ENCODE peak calls at places on chromosomes 12 and 14, in seven cellular contexts. One of them, this sample, is unnamed.

GRCh38 chr14:94975366-94975765 is 182.0 kb downstream of the DICER1 start:
- DNase-seq in AG10803: no peak
- DNase-seq in choroid plexus epithelial cell: no peak
- DNase-seq in thoracic aorta: no peak
- DNase-seq in right cardiac atrium: no peak
- DNase-seq in Peyer's patch: no peak
- DNase-seq in adrenal gland: no peak
- DNase-seq in this sample: no peak

GRCh38 chr12:85424581-85425348 is 144.7 kb downstream of the ALX1 start:
- DNase-seq in AG10803: peak; percentile 26
- DNase-seq in choroid plexus epithelial cell: peak; percentile 63
- DNase-seq in thoracic aorta: no peak
- DNase-seq in right cardiac atrium: no peak
- DNase-seq in Peyer's patch: no peak
- DNase-seq in adrenal gland: peak; percentile 5
- DNase-seq in this sample: peak; percentile 11

GRCh38 chr12:59444932-59445331 is 150.9 kb upstream of the SLC16A7 start:
- DNase-seq in AG10803: peak; percentile 25
- DNase-seq in choroid plexus epithelial cell: peak; percentile 53
- DNase-seq in thoracic aorta: no peak
- DNase-seq in right cardiac atrium: no peak
- DNase-seq in Peyer's patch: no peak
- DNase-seq in adrenal gland: peak; percentile 35
- DNase-seq in this sample: no peak

GRCh38 chr12:110577717-110578521 is 5.2 kb downstream of the PPTC7 start:
- DNase-seq in AG10803: peak; percentile 73
- DNase-seq in choroid plexus epithelial cell: peak; percentile 82
- DNase-seq in thoracic aorta: no peak
- DNase-seq in right cardiac atrium: no peak
- DNase-seq in Peyer's patch: no peak
- DNase-seq in adrenal gland: no peak
- DNase-seq in this sample: no peak

GRCh38 chr14:93926209-93926872 is 803 bp upstream of the FAM181A start:
- DNase-seq in AG10803: no peak
- DNase-seq in choroid plexus epithelial cell: no peak
- DNase-seq in thoracic aorta: no peak
- DNase-seq in right cardiac atrium: no peak
- DNase-seq in Peyer's patch: no peak
- DNase-seq in adrenal gland: no peak
- DNase-seq in this sample: no peak

GRCh38 chr12:81083906-81084513 is 6.1 kb downstream of the ACSS3 start:
- DNase-seq in AG10803: no peak
- DNase-seq in choroid plexus epithelial cell: no peak
- DNase-seq in thoracic aorta: no peak
- DNase-seq in right cardiac atrium: no peak
- DNase-seq in Peyer's patch: no peak
- DNase-seq in adrenal gland: no peak
- DNase-seq in this sample: no peak

GRCh38 chr12:18479266-18479665 is 217.9 kb downstream of the PIK3C2G start:
- DNase-seq in AG10803: no peak
- DNase-seq in choroid plexus epithelial cell: no peak
- DNase-seq in thoracic aorta: no peak
- DNase-seq in right cardiac atrium: no peak
- DNase-seq in Peyer's patch: no peak
- DNase-seq in adrenal gland: no peak
- DNase-seq in this sample: no peak

GRCh38 chr12:64550758-64551157 is 59.5 kb upstream of the RASSF3 start:
- DNase-seq in AG10803: no peak
- DNase-seq in choroid plexus epithelial cell: no peak
- DNase-seq in thoracic aorta: no peak
- DNase-seq in right cardiac atrium: no peak
- DNase-seq in Peyer's patch: no peak
- DNase-seq in adrenal gland: no peak
- DNase-seq in this sample: no peak

GRCh38 chr12:23210573-23210972 is 585.6 kb downstream of the ETNK1 start:
- DNase-seq in AG10803: no peak
- DNase-seq in choroid plexus epithelial cell: no peak
- DNase-seq in thoracic aorta: no peak
- DNase-seq in right cardiac atrium: no peak
- DNase-seq in Peyer's patch: no peak
- DNase-seq in adrenal gland: no peak
- DNase-seq in this sample: no peak

GRCh38 chr14:96098309-96098998 is 59.3 kb downstream of the C14orf132 start:
- DNase-seq in AG10803: peak; percentile 66
- DNase-seq in choroid plexus epithelial cell: peak; percentile 80
- DNase-seq in thoracic aorta: no peak
- DNase-seq in right cardiac atrium: no peak
- DNase-seq in Peyer's patch: peak; percentile 3
- DNase-seq in adrenal gland: peak; percentile 24
- DNase-seq in this sample: peak; percentile 26

GRCh38 chr12:15230137-15230536 is 8.9 kb upstream of the RERG start:
- DNase-seq in AG10803: no peak
- DNase-seq in choroid plexus epithelial cell: peak; percentile 63
- DNase-seq in thoracic aorta: no peak
- DNase-seq in right cardiac atrium: no peak
- DNase-seq in Peyer's patch: no peak
- DNase-seq in adrenal gland: no peak
- DNase-seq in this sample: no peak

GRCh38 chr12:92297405-92297804 is 151.8 kb upstream of the BTG1 start:
- DNase-seq in AG10803: no peak
- DNase-seq in choroid plexus epithelial cell: no peak
- DNase-seq in thoracic aorta: no peak
- DNase-seq in right cardiac atrium: no peak
- DNase-seq in Peyer's patch: no peak
- DNase-seq in adrenal gland: no peak
- DNase-seq in this sample: no peak

GRCh38 chr12:92294676-92295440 is 149.2 kb upstream of the BTG1 start:
- DNase-seq in AG10803: peak; percentile 40
- DNase-seq in choroid plexus epithelial cell: no peak
- DNase-seq in thoracic aorta: no peak
- DNase-seq in right cardiac atrium: no peak
- DNase-seq in Peyer's patch: no peak
- DNase-seq in adrenal gland: no peak
- DNase-seq in this sample: no peak

GRCh38 chr12:92297932-92298681 is 152.5 kb upstream of the BTG1 start:
- DNase-seq in AG10803: peak; percentile 96
- DNase-seq in choroid plexus epithelial cell: peak; percentile 47
- DNase-seq in thoracic aorta: no peak
- DNase-seq in right cardiac atrium: no peak
- DNase-seq in Peyer's patch: no peak
- DNase-seq in adrenal gland: peak; percentile 20
- DNase-seq in this sample: peak; percentile 58

GRCh38 chr12:92292016-92292415 is 146.4 kb upstream of the BTG1 start:
- DNase-seq in AG10803: peak; percentile 33
- DNase-seq in choroid plexus epithelial cell: no peak
- DNase-seq in thoracic aorta: no peak
- DNase-seq in right cardiac atrium: no peak
- DNase-seq in Peyer's patch: no peak
- DNase-seq in adrenal gland: no peak
- DNase-seq in this sample: no peak

DNA sequence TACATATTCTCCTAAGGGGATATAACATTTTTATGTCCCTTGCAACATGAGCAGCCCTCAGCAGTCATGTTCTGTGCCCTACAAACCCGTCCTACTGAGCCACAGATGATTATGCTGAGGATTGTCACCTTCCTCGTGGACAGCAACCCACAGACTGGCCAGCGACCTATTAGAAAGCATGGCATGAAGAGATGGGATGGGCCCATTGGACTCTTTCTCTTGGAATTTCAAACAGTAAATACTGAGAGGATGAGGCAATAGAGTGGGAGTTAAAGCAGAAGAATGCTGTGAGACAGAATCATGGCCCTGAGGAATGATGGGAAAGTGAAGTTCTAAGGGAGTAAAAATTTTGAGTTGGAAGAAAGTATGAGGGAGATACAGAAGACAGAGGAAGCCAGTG is 149.9 kb upstream of the BTG1 start:
- DNase-seq in AG10803: peak; percentile 64
- DNase-seq in choroid plexus epithelial cell: no peak
- DNase-seq in thoracic aorta: no peak
- DNase-seq in right cardiac atrium: no peak
- DNase-seq in Peyer's patch: no peak
- DNase-seq in adrenal gland: no peak
- DNase-seq in this sample: no peak
- H3K4me3 ChIP-seq in AG10803: no peak overlapping the region
- H3K4me3 ChIP-seq in choroid plexus epithelial cell: no peak overlapping the region
- H3K4me3 ChIP-seq in thoracic aorta: no peak overlapping the region
- H3K4me3 ChIP-seq in right cardiac atrium: no peak overlapping the region
- H3K4me3 ChIP-seq in Peyer's patch: no peak overlapping the region
- H3K4me3 ChIP-seq in adrenal gland: no peak overlapping the region
- H3K4me3 ChIP-seq in this sample: no peak overlapping the region

DNA sequence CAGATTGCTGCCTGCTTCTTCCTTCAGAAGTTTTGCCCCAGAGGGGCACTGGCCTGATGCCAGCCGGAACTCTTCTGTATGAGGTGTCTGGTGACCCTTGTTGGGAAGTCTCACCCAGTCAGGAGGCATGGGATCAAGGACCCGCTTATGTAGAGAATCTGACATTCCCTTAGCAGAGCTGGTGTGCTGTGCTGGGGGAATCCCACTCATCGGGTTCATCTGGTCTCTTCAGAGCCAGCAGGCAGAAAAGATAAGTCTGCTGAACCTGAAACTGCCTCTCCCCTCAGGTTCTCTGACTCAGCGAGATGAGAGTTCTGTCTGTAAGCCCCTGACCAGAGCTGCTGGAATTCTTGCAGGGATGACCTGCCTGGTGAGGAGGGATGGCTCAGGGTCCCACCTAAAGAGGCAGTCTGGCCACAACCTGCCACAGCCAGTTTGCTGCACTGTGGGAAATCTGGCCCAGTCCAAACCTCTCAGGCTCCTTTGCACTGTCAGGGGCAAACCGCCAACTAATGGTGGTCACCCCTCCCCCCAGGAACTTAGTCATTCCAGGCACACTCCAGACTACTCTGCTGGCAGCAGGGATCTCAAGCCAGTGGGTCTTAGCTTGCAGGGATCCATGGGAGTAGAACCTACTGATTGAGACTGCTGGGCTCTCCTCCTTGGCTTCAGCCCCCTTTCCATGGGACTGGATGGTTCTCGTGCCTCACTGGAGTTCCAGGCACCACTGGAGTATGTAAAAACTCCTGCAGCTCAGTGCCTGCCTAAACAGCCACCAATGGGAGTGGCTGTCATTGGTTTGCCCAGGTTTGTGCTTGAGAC is 4.1 kb downstream of the CLEC2D start:
- DNase-seq in AG10803: peak; percentile 91
- DNase-seq in choroid plexus epithelial cell: peak; percentile 93
- DNase-seq in thoracic aorta: no peak
- DNase-seq in right cardiac atrium: peak; percentile 80
- DNase-seq in Peyer's patch: peak; percentile 59
- DNase-seq in adrenal gland: peak; percentile 55
- DNase-seq in this sample: peak; percentile 93
- H3K4me3 ChIP-seq in AG10803: no peak overlapping the region
- H3K4me3 ChIP-seq in choroid plexus epithelial cell: no peak overlapping the region
- H3K4me3 ChIP-seq in thoracic aorta: no peak overlapping the region
- H3K4me3 ChIP-seq in right cardiac atrium: no peak overlapping the region
- H3K4me3 ChIP-seq in Peyer's patch: peak overlapping the region; percentile 25
- H3K4me3 ChIP-seq in adrenal gland: no peak overlapping the region
- H3K4me3 ChIP-seq in this sample: no peak overlapping the region

DNA sequence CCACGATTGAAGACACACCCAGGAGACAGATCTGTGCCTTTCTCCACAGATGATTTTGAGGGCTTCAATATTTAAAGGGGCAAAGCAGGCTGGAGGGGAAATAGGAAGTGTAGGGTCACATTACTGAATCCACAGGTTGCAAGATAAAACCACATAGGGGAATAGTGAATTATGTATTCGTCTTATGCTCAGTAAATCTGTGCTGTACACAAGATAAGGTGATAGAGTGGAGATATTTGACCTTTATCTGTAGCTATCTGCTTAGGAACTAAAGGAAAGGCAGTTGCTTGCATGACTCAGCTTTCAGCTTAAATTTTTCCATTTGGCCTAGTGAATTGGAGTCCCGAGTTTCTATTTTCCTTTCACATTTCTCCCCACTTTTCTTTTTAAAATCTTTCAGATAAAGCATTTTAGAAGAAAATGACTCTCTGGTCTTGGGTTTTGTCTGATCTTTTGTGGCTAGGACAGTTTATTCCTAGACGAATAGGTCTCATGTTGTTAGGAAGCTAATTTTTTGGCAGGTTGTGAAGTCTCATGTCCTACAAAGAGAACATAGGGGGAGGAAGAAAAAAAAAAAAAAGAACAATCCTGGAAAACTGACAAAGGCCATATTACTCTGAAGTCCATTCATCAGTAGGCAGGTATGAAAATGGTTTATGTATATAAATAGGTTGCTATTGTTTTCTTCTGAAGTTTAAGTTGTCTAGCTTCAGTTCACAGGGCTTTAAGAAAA is 55.4 kb downstream of the FBXO33 start:
- DNase-seq in AG10803: peak; percentile 25
- DNase-seq in choroid plexus epithelial cell: peak; percentile 57
- DNase-seq in thoracic aorta: no peak
- DNase-seq in right cardiac atrium: no peak
- DNase-seq in Peyer's patch: no peak
- DNase-seq in adrenal gland: peak; percentile 41
- DNase-seq in this sample: no peak
- H3K4me3 ChIP-seq in AG10803: no peak overlapping the region
- H3K4me3 ChIP-seq in choroid plexus epithelial cell: no peak overlapping the region
- H3K4me3 ChIP-seq in thoracic aorta: peak overlapping the region; percentile 44
- H3K4me3 ChIP-seq in right cardiac atrium: no peak overlapping the region
- H3K4me3 ChIP-seq in Peyer's patch: no peak overlapping the region
- H3K4me3 ChIP-seq in adrenal gland: no peak overlapping the region
- H3K4me3 ChIP-seq in this sample: no peak overlapping the region

GRCh38 chr14:22978873-22979671 is 3.3 kb downstream of the AJUBA start:
- DNase-seq in AG10803: no peak
- DNase-seq in choroid plexus epithelial cell: no peak
- DNase-seq in thoracic aorta: no peak
- DNase-seq in right cardiac atrium: no peak
- DNase-seq in Peyer's patch: no peak
- DNase-seq in adrenal gland: no peak
- DNase-seq in this sample: no peak

GRCh38 chr14:22976620-22977433 is 5.5 kb downstream of the AJUBA start:
- DNase-seq in AG10803: peak; percentile 57
- DNase-seq in choroid plexus epithelial cell: peak; percentile 71
- DNase-seq in thoracic aorta: no peak
- DNase-seq in right cardiac atrium: no peak
- DNase-seq in Peyer's patch: no peak
- DNase-seq in adrenal gland: no peak
- DNase-seq in this sample: no peak

GRCh38 chr14:22978487-22978837 is 3.9 kb downstream of the AJUBA start:
- DNase-seq in AG10803: no peak
- DNase-seq in choroid plexus epithelial cell: no peak
- DNase-seq in thoracic aorta: no peak
- DNase-seq in right cardiac atrium: no peak
- DNase-seq in Peyer's patch: no peak
- DNase-seq in adrenal gland: no peak
- DNase-seq in this sample: no peak

GRCh38 chr14:22977684-22978486 is 4.5 kb downstream of the AJUBA start:
- DNase-seq in AG10803: peak; percentile 90
- DNase-seq in choroid plexus epithelial cell: peak; percentile 31
- DNase-seq in thoracic aorta: no peak
- DNase-seq in right cardiac atrium: peak; percentile 75
- DNase-seq in Peyer's patch: no peak
- DNase-seq in adrenal gland: peak; percentile 70
- DNase-seq in this sample: no peak

GRCh38 chr14:22977434-22977683 is 5.0 kb downstream of the AJUBA start:
- DNase-seq in AG10803: no peak
- DNase-seq in choroid plexus epithelial cell: no peak
- DNase-seq in thoracic aorta: no peak
- DNase-seq in right cardiac atrium: no peak
- DNase-seq in Peyer's patch: no peak
- DNase-seq in adrenal gland: no peak
- DNase-seq in this sample: no peak
- H3K4me3 ChIP-seq in AG10803: peak overlapping the region; percentile 22
- H3K4me3 ChIP-seq in choroid plexus epithelial cell: no peak overlapping the region
- H3K4me3 ChIP-seq in thoracic aorta: no peak overlapping the region
- H3K4me3 ChIP-seq in right cardiac atrium: no peak overlapping the region
- H3K4me3 ChIP-seq in Peyer's patch: no peak overlapping the region
- H3K4me3 ChIP-seq in adrenal gland: no peak overlapping the region
- H3K4me3 ChIP-seq in this sample: no peak overlapping the region

This sample was measured in astrocyte of the cerebellum.